ENCODE peak calls at places on chromosomes 3 and 15, in eight cellular contexts. D, C, Z, F, K, O, I and X are unnamed samples.
A peak's percentile ranks its signal among the peaks of the same experiment; 100 is the strongest.

GRCh38 chr3:45181496-45181895 is 35.3 kb upstream of the CDCP1 start:
- DNase-seq in D (no peak), C (no peak), I (no peak), O (no peak), K (no peak), Z (no peak), F (no peak), X (no peak)

GRCh38 chr3:143596957-143597642 is 251.2 kb downstream of the SLC9A9 start:
- DNase-seq in D (no peak), O (no peak), Z (no peak), K (no peak), C (no peak), F (no peak), I (no peak), X (no peak)

GRCh38 chr15:22877607-22878006 is 39.1 kb downstream of the NIPA2 start:
- DNase-seq in D (no peak), I (no peak), Z (no peak), O (no peak), F (no peak), K (no peak), C (no peak), X (no peak)

GRCh38 chr15:82848201-82848993 is 39.0 kb downstream of the WHAMM start:
- DNase-seq in F (no peak), K (no peak), I (no peak), Z (no peak), D (no peak), O (no peak), C (no peak), X (no peak)

GRCh38 chr15:80141916-80142598 is 10.7 kb upstream of the FAH start:
- DNase-seq in Z (no peak), D (no peak), I (no peak), F (no peak), O (no peak), K (no peak), C (no peak), X (no peak)

GRCh38 chr15:49215768-49216739 is 46.0 kb downstream of the GALK2 start:
- DNase-seq in F (no peak), Z (peak; percentile 57), O (no peak), D (peak; percentile 31), K (no peak), C (no peak), I (no peak), X (no peak)

GRCh38 chr15:80978685-80979084 is 10.9 kb downstream of the MESD start:
- DNase-seq in Z (peak; percentile 47), O (no peak), K (no peak), C (no peak), I (peak; percentile 72), F (no peak), D (no peak), X (peak; percentile 10)

GRCh38 chr3:16028604-16029003 is 145.9 kb upstream of the GALNT15 start:
- DNase-seq in I (peak; percentile 24), K (no peak), Z (peak; percentile 32), D (no peak), C (no peak), O (no peak), F (no peak), X (no peak)

GRCh38 chr3:168459229-168459784 is 363.6 kb upstream of the GOLIM4 start:
- DNase-seq in F (no peak), K (no peak), D (no peak), C (no peak), O (no peak), I (no peak), Z (peak; percentile 7), X (no peak)

GRCh38 chr3:187678869-187679268 is 8.7 kb upstream of the SST start:
- DNase-seq in D (peak; percentile 48), Z (peak; percentile 46), K (peak; percentile 52), C (peak; percentile 26), I (peak; percentile 56), F (no peak), O (peak; percentile 21), X (peak; percentile 52)

GRCh38 chr3:87260270-87260669 is 16.1 kb downstream of the POU1F1 start:
- DNase-seq in Z (peak; percentile 60), F (no peak), I (peak; percentile 59), C (peak; percentile 27), K (peak; percentile 57), D (peak; percentile 6), O (no peak), X (peak; percentile 8)